ENCODE peak calls at places on chromosomes 3 and 15, in seven cellular contexts. K is NCI-H1092 treated with DMSO at 0.1 percent for 48 hours; O is DMS 273 treated with DMSO at 0.1 percent for 48 hours; D is CD4-positive, alpha-beta T cell; P is osteocyte; L is activated CD8-positive, alpha-beta T cell treated with anti-CD3 and anti-CD28 coated beads for 36 hours; M is fibroblast of mammary gland. B is an unnamed sample.

GRCh38 chr3:137809523-137809922 is 45.4 kb downstream of the SOX14 start:
- DNase-seq in K (no peak), O (no peak), D (no peak), P (no peak), L (no peak), M (no peak), B (no peak)

GRCh38 chr3:134085034-134085775 is 55.5 kb upstream of the SLCO2A1 start:
- DNase-seq in K (no peak), O (no peak), D (no peak), P (peak), L (no peak), M (peak), B (peak)

GRCh38 chr15:71532994-71533393 is 277.4 kb upstream of the NR2E3 start:
- DNase-seq in K (no peak), O (no peak), D (no peak), P (no peak), L (no peak), M (peak), B (peak)

GRCh38 chr3:63911395-63911900 is 735 bp downstream of the SCAANT1 start:
- DNase-seq in K (no peak), O (no peak), D (no peak), P (no peak), L (peak), M (peak), B (no peak)

GRCh38 chr3:37660782-37661181 is 200.9 kb upstream of the CTDSPL start:
- DNase-seq in K (no peak), O (no peak), D (no peak), P (no peak), L (no peak), M (no peak), B (peak)

GRCh38 chr3:156382458-156383346 is 172.2 kb downstream of the SSR3 start:
- DNase-seq in K (peak), O (no peak), D (no peak), P (no peak), L (peak), M (peak), B (peak)

GRCh38 chr3:100175637-100176250 is 61.4 kb upstream of the FILIP1L start:
- DNase-seq in K (peak), O (no peak), D (no peak), P (no peak), L (no peak), M (no peak), B (no peak)

GRCh38 chr3:117035785-117036184 is 326.2 kb downstream of the TUSC7 start:
- DNase-seq in K (no peak), O (no peak), D (no peak), P (no peak), L (no peak), M (peak), B (no peak)

GRCh38 chr3:192902481-192903023 is 15.1 kb downstream of the MB21D2 start:
- DNase-seq in K (no peak), O (no peak), D (no peak), P (no peak), L (no peak), M (no peak), B (no peak)

GRCh38 chr3:120393761-120394160 is 44.6 kb upstream of the LRRC58 start:
- DNase-seq in K (no peak), O (no peak), D (no peak), P (no peak), L (no peak), M (no peak), B (peak)

GRCh38 chr3:119508172-119508845 is 10.0 kb downstream of the TIMMDC1 start:
- DNase-seq in K (no peak), O (no peak), D (no peak), P (no peak), L (peak), M (no peak), B (peak)

GRCh38 chr3:17192995-17193394 is 308.2 kb downstream of the PLCL2 start:
- DNase-seq in K (no peak), O (no peak), D (no peak), P (no peak), L (no peak), M (no peak), B (no peak)

GRCh38 chr15:85037617-85038016 is 56.0 kb downstream of the PDE8A start:
- DNase-seq in K (no peak), O (no peak), D (no peak), P (no peak), L (no peak), M (no peak), B (no peak)